ENCODE peak calls at places on chromosomes 16 and 17, in five cellular contexts. One of them, this sample, is unnamed.

GRCh38 chr17:57562231-57562630 is 182.9 kb downstream of the CCDC182 start:
- DNase-seq in activated naive CD4-positive, alpha-beta T cell treated with Interleukin-2 at 50 U/mL for 16 hours: no peak
- DNase-seq in uterus: no peak
- DNase-seq in T-cell: no peak
- DNase-seq in AG10803: no peak
- DNase-seq in this sample: no peak

GRCh38 chr17:40113961-40114272 is 7.9 kb upstream of the MSL1 start:
- DNase-seq in uterus: no peak
- DNase-seq in AG10803: peak
- DNase-seq in T-cell: no peak
- DNase-seq in activated naive CD4-positive, alpha-beta T cell treated with Interleukin-2 at 50 U/mL for 16 hours: no peak
- DNase-seq in this sample: no peak

GRCh38 chr17:44522883-44523671 is 19.9 kb upstream of the GPATCH8 start:
- DNase-seq in AG10803: peak
- DNase-seq in activated naive CD4-positive, alpha-beta T cell treated with Interleukin-2 at 50 U/mL for 16 hours: peak
- DNase-seq in uterus: peak
- DNase-seq in T-cell: peak
- DNase-seq in this sample: no peak

GRCh38 chr17:18970582-18971480 is 18.9 kb downstream of the SLC5A10 start:
- DNase-seq in T-cell: no peak
- DNase-seq in uterus: no peak
- DNase-seq in AG10803: no peak
- DNase-seq in activated naive CD4-positive, alpha-beta T cell treated with Interleukin-2 at 50 U/mL for 16 hours: no peak
- DNase-seq in this sample: no peak

GRCh38 chr16:56547949-56548567 is 16.8 kb upstream of the MT4 start:
- DNase-seq in activated naive CD4-positive, alpha-beta T cell treated with Interleukin-2 at 50 U/mL for 16 hours: no peak
- DNase-seq in AG10803: no peak
- DNase-seq in T-cell: no peak
- DNase-seq in uterus: no peak
- DNase-seq in this sample: no peak

GRCh38 chr16:54077412-54077821 is 209.2 kb downstream of the IRX3 start:
- DNase-seq in AG10803: peak
- DNase-seq in T-cell: no peak
- DNase-seq in activated naive CD4-positive, alpha-beta T cell treated with Interleukin-2 at 50 U/mL for 16 hours: no peak
- DNase-seq in uterus: no peak
- DNase-seq in this sample: no peak

GRCh38 chr16:11916524-11917285 is 949 bp upstream of the GSPT1 start:
- DNase-seq in activated naive CD4-positive, alpha-beta T cell treated with Interleukin-2 at 50 U/mL for 16 hours: no peak
- DNase-seq in uterus: no peak
- DNase-seq in T-cell: no peak
- DNase-seq in AG10803: peak
- DNase-seq in this sample: no peak

GRCh38 chr16:23578096-23578830 is 17.9 kb downstream of the NDUFAB1 start:
- DNase-seq in AG10803: peak
- DNase-seq in activated naive CD4-positive, alpha-beta T cell treated with Interleukin-2 at 50 U/mL for 16 hours: no peak
- DNase-seq in T-cell: no peak
- DNase-seq in uterus: no peak
- DNase-seq in this sample: no peak

GRCh38 chr16:12575288-12575687 is 228.4 kb downstream of the CPPED1 start:
- DNase-seq in activated naive CD4-positive, alpha-beta T cell treated with Interleukin-2 at 50 U/mL for 16 hours: no peak
- DNase-seq in AG10803: no peak
- DNase-seq in T-cell: no peak
- DNase-seq in uterus: no peak
- DNase-seq in this sample: no peak

GRCh38 chr17:7947651-7948050 is 15.6 kb downstream of the CNTROB start:
- DNase-seq in AG10803: no peak
- DNase-seq in T-cell: no peak
- DNase-seq in activated naive CD4-positive, alpha-beta T cell treated with Interleukin-2 at 50 U/mL for 16 hours: no peak
- DNase-seq in uterus: no peak
- DNase-seq in this sample: no peak

GRCh38 chr17:80109713-80110446 is 8.5 kb downstream of the GAA start:
- DNase-seq in uterus: no peak
- DNase-seq in T-cell: no peak
- DNase-seq in AG10803: no peak
- DNase-seq in activated naive CD4-positive, alpha-beta T cell treated with Interleukin-2 at 50 U/mL for 16 hours: no peak
- DNase-seq in this sample: no peak

GRCh38 chr17:4625181-4625601 is 16.3 kb downstream of the ALOX15 start:
- DNase-seq in uterus: no peak
- DNase-seq in T-cell: no peak
- DNase-seq in AG10803: peak
- DNase-seq in activated naive CD4-positive, alpha-beta T cell treated with Interleukin-2 at 50 U/mL for 16 hours: no peak
- DNase-seq in this sample: no peak

GRCh38 chr17:39963826-39964225 is 1.0 kb downstream of the GSDMA start:
- DNase-seq in activated naive CD4-positive, alpha-beta T cell treated with Interleukin-2 at 50 U/mL for 16 hours: no peak
- DNase-seq in AG10803: no peak
- DNase-seq in uterus: no peak
- DNase-seq in T-cell: peak
- DNase-seq in this sample: no peak

GRCh38 chr17:75151893-75152292 is 2.4 kb downstream of the JPT1 start:
- DNase-seq in uterus: no peak
- DNase-seq in AG10803: no peak
- DNase-seq in T-cell: no peak
- DNase-seq in activated naive CD4-positive, alpha-beta T cell treated with Interleukin-2 at 50 U/mL for 16 hours: no peak
- DNase-seq in this sample: no peak

This sample was measured in effector memory CD4-positive, alpha-beta T cell.